ENCODE peak calls at places on chromosomes 2 and 18, in nine cellular contexts. X is IMR-90; L is skeletal muscle cell; M is AG09309; H is fibroblast of the aortic adventitia; S is NCI-H2029; W is bronchial epithelial cell; F is activated CD4-positive, alpha-beta memory T cell treated with anti-CD3 and anti-CD28 coated beads for 36 hours; T is nephron progenitor cell. Y is an unnamed sample.

GRCh38 chr2:171741189-171741588 is 53.9 kb downstream of the DYNC1I2 start:
- DNase-seq in W (peak; percentile 4), X (peak; percentile 69), T (no peak), L (no peak), S (no peak), F (no peak), M (no peak), H (peak; percentile 5), Y (peak; percentile 70)

GRCh38 chr2:66803651-66804050 is 368.7 kb downstream of the MEIS1 start:
- DNase-seq in M (no peak), T (no peak), W (no peak), H (peak; percentile 94), F (no peak), L (no peak), S (no peak), X (peak; percentile 86), Y (no peak)

GRCh38 chr2:231604101-231604684 is 11.5 kb downstream of the TEX44 start:
- DNase-seq in T (no peak), W (no peak), S (no peak), H (no peak), F (no peak), M (no peak), X (no peak), L (no peak), Y (no peak)

GRCh38 chr2:35741556-35741955 is 614.0 kb upstream of the CRIM1 start:
- DNase-seq in H (no peak), M (no peak), L (no peak), X (no peak), W (peak; percentile 78), S (no peak), T (no peak), F (no peak), Y (no peak)

GRCh38 chr2:181517685-181518301 is 60.6 kb downstream of the ITGA4 start:
- DNase-seq in H (no peak), S (no peak), W (peak; percentile 85), L (no peak), X (no peak), T (no peak), F (peak; percentile 18), M (no peak), Y (peak; percentile 39)

GRCh38 chr2:202009019-202009481 is 24.6 kb upstream of the FZD7 start:
- DNase-seq in X (no peak), H (no peak), L (no peak), W (no peak), M (no peak), S (no peak), F (no peak), T (no peak), Y (no peak)

GRCh38 chr2:41840702-41841551 is 206.9 kb upstream of the PKDCC start:
- DNase-seq in T (peak; percentile 98), M (peak; percentile 83), F (peak; percentile 99), S (peak; percentile 89), X (peak; percentile 97), H (peak; percentile 97), W (peak; percentile 93), L (peak; percentile 85), Y (peak; percentile 97)

GRCh38 chr18:37946324-37946723 is 380.7 kb upstream of the CELF4 start:
- DNase-seq in H (no peak), W (no peak), S (no peak), X (no peak), F (no peak), T (no peak), M (no peak), L (no peak), Y (no peak)

GRCh38 chr2:60569680-60570111 is 16.2 kb upstream of the BCL11A start:
- DNase-seq in T (no peak), W (no peak), M (no peak), X (no peak), S (no peak), L (no peak), F (no peak), H (no peak), Y (peak; percentile 3)

GRCh38 chr2:129876576-129876975 is 102.9 kb upstream of the RAB6C start:
- DNase-seq in M (no peak), T (no peak), X (no peak), H (no peak), L (no peak), W (no peak), S (no peak), F (no peak), Y (no peak)

GRCh38 chr2:119178811-119179601 is 20.5 kb upstream of the C1QL2 start:
- DNase-seq in H (peak; percentile 33), S (no peak), X (no peak), F (no peak), M (peak; percentile 38), T (no peak), L (no peak), W (peak; percentile 50), Y (peak; percentile 83)

GRCh38 chr18:55868909-55869308 is 280.9 kb upstream of the TCF4 start:
- DNase-seq in W (peak; percentile 59), F (no peak), L (no peak), M (no peak), S (no peak), X (peak; percentile 76), T (no peak), H (no peak), Y (no peak)

GRCh38 chr2:138084206-138084605 is 119.9 kb downstream of the HNMT start:
- DNase-seq in W (no peak), F (no peak), X (no peak), M (no peak), S (no peak), H (no peak), L (no peak), T (no peak), Y (peak; percentile 61)

GRCh38 chr2:96527990-96528679 is 8.4 kb upstream of the ARID5A start:
- DNase-seq in X (peak; percentile 60), M (no peak), F (peak; percentile 93), T (no peak), W (no peak), L (no peak), H (peak; percentile 69), S (no peak), Y (no peak)

GRCh38 chr2:42809876-42810125 is 17.4 kb upstream of the HAAO start:
- DNase-seq in M (no peak), F (peak; percentile 76), T (peak; percentile 78), H (peak; percentile 79), W (no peak), X (peak; percentile 77), S (peak; percentile 45), L (no peak), Y (peak; percentile 90)

GRCh38 chr2:80028584-80028983 is 276.0 kb downstream of the LRRTM1 start:
- DNase-seq in T (no peak), W (no peak), L (no peak), S (no peak), H (no peak), X (no peak), F (no peak), M (no peak), Y (no peak)

GRCh38 chr2:27376866-27377617 is 3.5 kb downstream of the ZNF513 start:
- DNase-seq in L (no peak), S (no peak), H (no peak), F (no peak), T (no peak), M (no peak), X (no peak), W (no peak), Y (no peak)

GRCh38 chr2:14998548-14998947 is 366.0 kb downstream of the LRATD1 start:
- DNase-seq in M (no peak), F (no peak), X (no peak), L (no peak), H (no peak), W (no peak), S (no peak), T (no peak), Y (no peak)

GRCh38 chr2:105581568-105581944 is 163.2 kb upstream of the NCK2 start:
- DNase-seq in H (no peak), X (no peak), W (peak; percentile 43), F (no peak), S (no peak), T (no peak), M (no peak), L (no peak), Y (no peak)

GRCh38 chr2:119250891-119251290 is 27.3 kb downstream of the STEAP3 start:
- DNase-seq in W (no peak), L (no peak), T (no peak), F (no peak), X (no peak), S (no peak), H (no peak), M (no peak), Y (no peak)

GRCh38 chr18:68822926-68823325 is 25.0 kb downstream of the CCDC102B start:
- DNase-seq in S (no peak), M (no peak), X (no peak), L (no peak), W (no peak), T (no peak), F (no peak), H (no peak), Y (no peak)

GRCh38 chr2:109256921-109257320 is 127.9 kb downstream of the SH3RF3 start:
- DNase-seq in F (no peak), S (no peak), X (peak; percentile 54), M (no peak), T (no peak), H (peak; percentile 44), W (no peak), L (no peak), Y (no peak)

GRCh38 chr2:236928353-236929153 is 157.1 kb upstream of the COPS8 start:
- DNase-seq in S (peak; percentile 48), L (no peak), M (no peak), X (no peak), W (peak; percentile 13), T (no peak), F (no peak), H (peak; percentile 35), Y (peak; percentile 3)

GRCh38 chr18:3747176-3747973 is 297.4 kb downstream of the TGIF1 start:
- DNase-seq in F (no peak), S (no peak), M (no peak), X (peak; percentile 77), T (no peak), H (peak; percentile 97), W (peak; percentile 21), L (no peak), Y (peak; percentile 17)

GRCh38 chr18:58402247-58402646 is 226.6 kb downstream of the ALPK2 start:
- DNase-seq in M (peak; percentile 64), W (peak; percentile 54), H (peak; percentile 17), F (no peak), X (no peak), L (no peak), T (no peak), S (peak; percentile 20), Y (peak; percentile 75)

GRCh38 chr2:33437297-33437696 is 39.2 kb upstream of the RASGRP3 start:
- DNase-seq in M (peak; percentile 88), L (peak; percentile 78), S (no peak), F (no peak), X (peak; percentile 97), W (no peak), T (no peak), H (peak; percentile 96), Y (peak; percentile 61)

GRCh38 chr18:62844850-62845643 is 129.7 kb downstream of the PHLPP1 start:
- DNase-seq in X (no peak), H (no peak), F (peak; percentile 69), W (no peak), S (no peak), M (no peak), L (no peak), T (no peak), Y (no peak)

GRCh38 chr2:231597627-231598026 is 5.0 kb downstream of the TEX44 start:
- DNase-seq in F (no peak), H (no peak), T (no peak), M (no peak), W (no peak), X (no peak), L (no peak), S (no peak), Y (no peak)

GRCh38 chr2:205377324-205377723 is 305.0 kb upstream of the NRP2 start:
- DNase-seq in M (no peak), L (no peak), S (no peak), H (no peak), X (no peak), T (no peak), F (no peak), W (no peak), Y (no peak)

GRCh38 chr2:12965540-12966269 is 249.0 kb downstream of the TRIB2 start:
- DNase-seq in W (peak; percentile 86), X (peak; percentile 83), H (peak; percentile 57), F (no peak), M (no peak), L (peak; percentile 41), S (peak; percentile 5), T (no peak), Y (peak; percentile 73)

GRCh38 chr18:22466608-22467390 is 49.1 kb upstream of the CTAGE1 start:
- DNase-seq in F (no peak), M (no peak), W (peak; percentile 98), H (peak; percentile 94), X (peak; percentile 89), T (no peak), S (no peak), L (peak; percentile 28), Y (peak; percentile 92)

Y was measured in kidney tubule cell.